ENCODE peak calls at places on chromosomes 13 and 19, in four cellular contexts. Z is tibial nerve, R is A549, V is transverse colon. U is an unnamed sample.

GRCh38 chr13:34044660-34045080 is 226.7 kb downstream of the RFC3 start:
- DNase-seq in Z (no peak), R (peak; percentile 75), V (no peak), U (no peak)

GRCh38 chr13:99269627-99270252 is 11.6 kb upstream of the GPR18 start:
- DNase-seq in Z (no peak), R (peak; percentile 45), V (no peak), U (peak; percentile 59)

GRCh38 chr13:41065098-41065497 is 3.8 kb downstream of the WBP4 start:
- DNase-seq in Z (no peak), R (no peak), V (no peak), U (peak; percentile 86)

GRCh38 chr13:36907801-36908200 is 12.2 kb downstream of the SMAD9 start:
- DNase-seq in Z (no peak), R (no peak), V (no peak), U (no peak)

GRCh38 chr19:56309511-56310185 is 5.0 kb downstream of the ZSCAN5A start:
- DNase-seq in Z (no peak), R (peak; percentile 64), V (peak; percentile 51), U (peak; percentile 90)

GRCh38 chr13:108572782-108573211 is 56.6 kb upstream of the MYO16 start:
- DNase-seq in Z (no peak), R (no peak), V (no peak), U (peak; percentile 11)

GRCh38 chr19:15769586-15769985 is 17.9 kb upstream of the OR10H5 start:
- DNase-seq in Z (no peak), R (no peak), V (no peak), U (no peak)

GRCh38 chr13:109904218-109904617 is 117.8 kb upstream of the IRS2 start:
- DNase-seq in Z (no peak), R (peak; percentile 47), V (no peak), U (peak; percentile 20)

GRCh38 chr13:101231751-101232428 is 184.4 kb downstream of the NALCN start:
- DNase-seq in Z (no peak), R (no peak), V (no peak), U (no peak)

GRCh38 chr19:51799998-51800848 is 5.3 kb downstream of the FPR3 start:
- DNase-seq in Z (no peak), R (no peak), V (no peak), U (peak; percentile 82)

GRCh38 chr13:29749401-29750177 is 100.8 kb downstream of the UBL3 start:
- DNase-seq in Z (no peak), R (no peak), V (no peak), U (no peak)

GRCh38 chr13:75263741-75264407 is 218.1 kb downstream of the TBC1D4 start:
- DNase-seq in Z (no peak), R (no peak), V (no peak), U (no peak)

GRCh38 chr13:50222569-50223332 is 207.5 kb downstream of the KCNRG start:
- DNase-seq in Z (peak; percentile 76), R (no peak), V (peak; percentile 60), U (no peak)

GRCh38 chr19:29277107-29277506 is 64.2 kb upstream of the UQCRFS1 start:
- DNase-seq in Z (no peak), R (peak; percentile 52), V (peak; percentile 17), U (no peak)

GRCh38 chr13:44768775-44769578 is 192.8 kb upstream of the TSC22D1 start:
- DNase-seq in Z (no peak), R (no peak), V (no peak), U (no peak)

GRCh38 chr19:57620673-57621348 is 6.8 kb downstream of the ZNF134 start:
- DNase-seq in Z (no peak), R (peak; percentile 67), V (no peak), U (peak; percentile 25)

GRCh38 chr19:30224689-30225606 is 147.2 kb upstream of the ZNF536 start:
- DNase-seq in Z (no peak), R (peak; percentile 26), V (no peak), U (no peak)

GRCh38 chr19:10230155-10230903 is 802 bp downstream of the S1PR2 start:
- DNase-seq in Z (peak; percentile 41), R (no peak), V (peak; percentile 51), U (no peak)

GRCh38 chr19:46896076-46896794 is 35.4 kb downstream of the ARHGAP35 start:
- DNase-seq in Z (no peak), R (no peak), V (no peak), U (no peak)

GRCh38 chr13:90846956-90847355 is 500.5 kb upstream of the MIR17HG start:
- DNase-seq in Z (no peak), R (no peak), V (no peak), U (no peak)

GRCh38 chr13:47087841-47088240 is 191.0 kb upstream of the HTR2A start:
- DNase-seq in Z (no peak), R (no peak), V (no peak), U (no peak)

GRCh38 chr13:50228527-50228926 is 213.3 kb downstream of the KCNRG start:
- DNase-seq in Z (no peak), R (no peak), V (no peak), U (no peak)

GRCh38 chr19:3350014-3350663 is 16.2 kb upstream of the NFIC start:
- DNase-seq in Z (no peak), R (no peak), V (peak; percentile 68), U (no peak)

GRCh38 chr19:660793-661426 is 2.1 kb downstream of the RNF126 start:
- DNase-seq in Z (no peak), R (no peak), V (peak; percentile 75), U (no peak)

GRCh38 chr13:93670858-93671257 is 444.3 kb downstream of the GPC6 start:
- DNase-seq in Z (no peak), R (no peak), V (no peak), U (no peak)

GRCh38 chr19:40433391-40434216 is 7.8 kb upstream of the SERTAD1 start:
- DNase-seq in Z (peak; percentile 77), R (peak; percentile 98), V (peak; percentile 92), U (peak; percentile 85)

GRCh38 chr13:106176103-106176502 is 359.4 kb downstream of the EFNB2 start:
- DNase-seq in Z (no peak), R (no peak), V (no peak), U (no peak)

GRCh38 chr13:41456768-41457588 is at the start of gene RGCC:
- DNase-seq in Z (peak; percentile 56), R (peak; percentile 40), V (peak; percentile 82), U (peak; percentile 91)

GRCh38 chr13:51518847-51519246 is 65.4 kb upstream of the WDFY2 start:
- DNase-seq in Z (no peak), R (no peak), V (no peak), U (no peak)

GRCh38 chr13:102132896-102133295 is 269.0 kb downstream of the FGF14 start:
- DNase-seq in Z (no peak), R (no peak), V (no peak), U (no peak)

GRCh38 chr19:14519860-14520407 is 1.7 kb upstream of the DNAJB1 start:
- DNase-seq in Z (no peak), R (peak; percentile 89), V (no peak), U (no peak)

GRCh38 chr13:46831588-46832194 is 34.7 kb upstream of the ESD start:
- DNase-seq in Z (peak; percentile 69), R (peak; percentile 40), V (peak; percentile 20), U (peak; percentile 54)

GRCh38 chr19:39553082-39553652 is 13.2 kb upstream of the EID2 start:
- DNase-seq in Z (no peak), R (no peak), V (no peak), U (no peak)

GRCh38 chr13:86585826-86586225 is 786.6 kb upstream of the SLITRK6 start:
- DNase-seq in Z (peak; percentile 13), R (no peak), V (peak; percentile 26), U (no peak)

GRCh38 chr19:9720541-9720940 is 45.6 kb upstream of the ZNF562 start:
- DNase-seq in Z (no peak), R (no peak), V (no peak), U (no peak)

GRCh38 chr13:32745509-32745908 is 159.3 kb downstream of the PDS5B start:
- DNase-seq in Z (no peak), R (no peak), V (no peak), U (no peak)

GRCh38 chr13:29566864-29567263 is 28.6 kb downstream of the SLC7A1 start:
- DNase-seq in Z (no peak), R (no peak), V (no peak), U (no peak)

GRCh38 chr19:41877490-41877876 is 404 bp downstream of the CD79A start:
- DNase-seq in Z (no peak), R (no peak), V (peak; percentile 37), U (no peak)
- TF ChIP-seq POLR2A in Z (no peak), R (no peak), V (no peak), U (no peak)

DNA sequence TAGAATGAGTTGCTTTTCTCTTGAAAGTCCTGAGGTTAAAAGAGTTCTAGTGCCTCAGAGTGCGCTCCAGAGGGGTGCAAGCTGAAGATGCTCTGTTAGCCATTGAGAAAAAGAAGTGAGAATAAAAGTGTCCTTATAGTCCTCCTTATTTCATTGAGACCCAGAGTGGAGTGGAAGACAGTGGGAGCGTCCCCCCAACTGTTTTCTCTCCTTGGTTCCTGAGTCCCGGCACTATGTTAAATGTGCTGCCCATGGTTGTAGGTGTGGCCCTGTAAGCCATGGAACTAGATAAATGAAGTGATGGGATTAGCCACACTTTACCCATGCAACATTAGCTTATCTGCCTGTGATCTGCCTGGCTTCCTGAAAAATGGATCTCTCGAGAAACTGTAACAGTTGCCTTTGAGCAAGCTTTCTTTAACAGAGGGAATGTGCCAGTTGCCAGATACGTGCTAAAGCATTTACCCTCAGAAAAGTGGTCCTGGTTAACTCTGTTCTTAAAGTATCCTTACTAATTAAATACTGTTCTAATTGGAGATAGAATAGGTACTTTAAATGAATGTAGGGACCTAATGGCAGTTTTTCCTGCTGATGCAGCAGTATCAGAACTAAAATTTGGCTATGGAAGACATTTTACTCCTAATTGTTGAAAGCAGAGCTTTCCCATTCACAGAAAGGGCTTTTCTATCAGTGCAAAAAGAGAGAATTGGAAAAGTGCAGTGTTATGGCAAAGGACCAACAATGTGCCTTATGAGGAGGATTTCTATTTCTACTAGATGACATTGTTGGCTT is 21.4 kb upstream of the PSG9 start:
- DNase-seq in Z (no peak), R (peak; percentile 27), V (no peak), U (peak; percentile 35)
- TF ChIP-seq POLR2A in Z (no peak), R (no peak), V (no peak), U (no peak)

GRCh38 chr19:19191920-19192882 is at the start of the genes BORCS8 and RFXANK:
- DNase-seq in Z (peak; percentile 99), R (peak; percentile 96), V (peak; percentile 100), U (peak; percentile 99)
- TF ChIP-seq POLR2A in Z (no peak), R (peak; percentile 44), V (peak; percentile 69), U (peak; percentile 62)

DNA sequence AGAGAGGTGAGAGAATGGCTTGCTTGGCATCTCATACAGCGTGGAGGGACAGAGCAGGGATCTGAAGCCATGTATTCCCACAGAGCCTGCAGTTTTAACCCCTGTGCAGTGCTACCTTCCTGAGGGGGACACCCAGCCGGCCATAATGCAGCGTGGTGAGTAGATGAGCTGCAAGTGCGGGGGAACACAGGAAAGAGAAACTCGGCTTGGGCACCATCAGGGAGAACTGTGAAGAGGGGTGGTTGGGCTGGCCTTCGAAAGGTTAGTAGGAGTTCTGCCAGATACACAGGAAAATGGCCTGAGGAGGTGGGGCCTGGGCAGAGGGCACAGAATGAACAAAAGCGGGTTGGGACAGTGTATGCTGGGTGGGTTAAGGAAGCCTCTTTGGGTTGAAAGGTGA is 88.3 kb downstream of the SIPA1L3 start:
- DNase-seq in Z (no peak), R (no peak), V (no peak), U (no peak)
- TF ChIP-seq POLR2A in Z (no peak), R (no peak), V (no peak), U (no peak)

GRCh38 chr19:35740423-35741215 is 1.6 kb downstream of the IGFLR1 start:
- DNase-seq in Z (peak; percentile 98), R (peak; percentile 97), V (peak; percentile 98), U (peak; percentile 97)
- TF ChIP-seq POLR2A in Z (peak; percentile 45), R (peak; percentile 78), V (peak; percentile 52), U (peak; percentile 62)

U was measured in erythroblast.